ENCODE peak calls at places on chromosomes 5 and 9, in five cellular contexts. K, Q, E, F and C are unnamed samples.

GRCh38 chr5:145521066-145521465 is 314.1 kb downstream of the PRELID2 start:
- DNase-seq in Q (no peak), E (no peak), F (no peak), K (no peak), C (no peak)

GRCh38 chr5:6716634-6717149 is 3.5 kb downstream of the TENT4A start:
- DNase-seq in E (no peak), K (no peak), Q (no peak), F (no peak), C (no peak)

GRCh38 chr9:126494746-126495145 is 119.0 kb upstream of the LMX1B start:
- DNase-seq in K (no peak), E (no peak), F (no peak), Q (no peak), C (no peak)

GRCh38 chr5:54450542-54450941 is 5.0 kb upstream of the HSPB3 start:
- DNase-seq in E (no peak), Q (no peak), K (no peak), F (no peak), C (no peak)

GRCh38 chr5:54719384-54720306 is 202.1 kb downstream of the SNX18 start:
- DNase-seq in F (no peak), E (no peak), Q (no peak), K (peak; percentile 43), C (no peak)

GRCh38 chr5:145943674-145944121 is 7.3 kb downstream of the SH3RF2 start:
- DNase-seq in F (no peak), Q (no peak), E (no peak), K (no peak), C (no peak)

GRCh38 chr9:98935064-98935463 is 8.6 kb upstream of the COL15A1 start:
- DNase-seq in E (no peak), K (no peak), Q (no peak), F (no peak), C (no peak)

GRCh38 chr9:92517046-92517445 is 18.7 kb downstream of the ECM2 start:
- DNase-seq in E (no peak), F (no peak), Q (no peak), K (no peak), C (no peak)

GRCh38 chr5:151028717-151029116 is 8.3 kb downstream of the GPX3 start:
- DNase-seq in E (no peak), F (no peak), K (peak; percentile 84), Q (no peak), C (no peak)

GRCh38 chr9:87683751-87684626 is 41.9 kb upstream of the CTSL start:
- DNase-seq in F (no peak), Q (no peak), K (no peak), E (no peak), C (no peak)

GRCh38 chr9:124010665-124011321 is 775 bp upstream of the LHX2 start:
- DNase-seq in F (no peak), E (no peak), Q (no peak), K (no peak), C (no peak)

GRCh38 chr5:117736693-117737092 is 1162.1 kb upstream of the SEMA6A start:
- DNase-seq in Q (no peak), E (no peak), F (no peak), K (no peak), C (no peak)

GRCh38 chr9:82168585-82168984 is 180.0 kb downstream of the SPATA31D1 start:
- DNase-seq in E (no peak), F (no peak), K (no peak), Q (no peak), C (no peak)

GRCh38 chr5:56693220-56693579 is 122.1 kb upstream of the MAP3K1 start:
- DNase-seq in K (no peak), Q (no peak), E (no peak), F (no peak), C (no peak)

GRCh38 chr5:111948078-111948477 is 191.1 kb upstream of the NREP start:
- DNase-seq in K (no peak), Q (no peak), E (no peak), F (no peak), C (no peak)

GRCh38 chr9:84187090-84187489 is 153.5 kb downstream of the SLC28A3 start:
- DNase-seq in E (no peak), K (no peak), Q (no peak), F (no peak), C (no peak)

GRCh38 chr5:13595978-13596377 is 348.5 kb downstream of the DNAH5 start:
- DNase-seq in Q (no peak), F (no peak), K (no peak), E (no peak), C (no peak)

GRCh38 chr9:112135706-112136105 is 39.4 kb downstream of the SUSD1 start:
- DNase-seq in F (no peak), E (no peak), Q (no peak), K (no peak), C (no peak)

GRCh38 chr5:132471944-132472343 is 18.6 kb downstream of the IRF1 start:
- DNase-seq in F (no peak), Q (peak; percentile 11), E (no peak), K (no peak), C (no peak)

GRCh38 chr5:55578771-55579170 is 44.0 kb upstream of the PLPP1 start:
- DNase-seq in E (no peak), F (no peak), K (no peak), Q (no peak), C (no peak)

GRCh38 chr5:154595662-154596061 is 117.6 kb upstream of the HAND1 start:
- DNase-seq in Q (no peak), E (no peak), K (no peak), F (no peak), C (no peak)

GRCh38 chr9:36092014-36092413 is 44.5 kb upstream of the GLIPR2 start:
- DNase-seq in E (no peak), K (no peak), Q (no peak), F (no peak), C (no peak)

GRCh38 chr9:107732781-107733529 is 243.4 kb upstream of the KLF4 start:
- DNase-seq in K (peak; percentile 70), E (no peak), F (no peak), Q (peak; percentile 54), C (no peak)

GRCh38 chr5:157535042-157535865 is 40.3 kb downstream of the ADAM19 start:
- DNase-seq in K (no peak), E (no peak), F (no peak), Q (peak; percentile 63), C (no peak)

GRCh38 chr5:153159611-153160010 is 330.9 kb upstream of the GRIA1 start:
- DNase-seq in F (no peak), E (no peak), K (no peak), Q (no peak), C (no peak)

GRCh38 chr9:116639251-116639741 is 47.8 kb upstream of the TRIM32 start:
- DNase-seq in Q (no peak), K (no peak), F (no peak), E (no peak), C (no peak)

GRCh38 chr5:135203593-135204036 is 169.6 kb upstream of the PITX1 start:
- DNase-seq in Q (no peak), F (no peak), K (no peak), E (no peak), C (no peak)

GRCh38 chr5:32229586-32229985 is 55.5 kb upstream of the GOLPH3 start:
- DNase-seq in F (no peak), E (no peak), K (no peak), Q (no peak), C (no peak)

GRCh38 chr5:32222723-32223470 is 48.8 kb upstream of the GOLPH3 start:
- DNase-seq in F (no peak), Q (no peak), K (no peak), E (no peak), C (no peak)

GRCh38 chr5:32225445-32225844 is 51.3 kb upstream of the GOLPH3 start:
- DNase-seq in K (peak; percentile 60), F (no peak), E (no peak), Q (peak; percentile 37), C (no peak)

GRCh38 chr5:32228816-32229215 is 54.7 kb upstream of the GOLPH3 start:
- DNase-seq in E (no peak), K (no peak), Q (no peak), F (no peak), C (no peak)

DNA sequence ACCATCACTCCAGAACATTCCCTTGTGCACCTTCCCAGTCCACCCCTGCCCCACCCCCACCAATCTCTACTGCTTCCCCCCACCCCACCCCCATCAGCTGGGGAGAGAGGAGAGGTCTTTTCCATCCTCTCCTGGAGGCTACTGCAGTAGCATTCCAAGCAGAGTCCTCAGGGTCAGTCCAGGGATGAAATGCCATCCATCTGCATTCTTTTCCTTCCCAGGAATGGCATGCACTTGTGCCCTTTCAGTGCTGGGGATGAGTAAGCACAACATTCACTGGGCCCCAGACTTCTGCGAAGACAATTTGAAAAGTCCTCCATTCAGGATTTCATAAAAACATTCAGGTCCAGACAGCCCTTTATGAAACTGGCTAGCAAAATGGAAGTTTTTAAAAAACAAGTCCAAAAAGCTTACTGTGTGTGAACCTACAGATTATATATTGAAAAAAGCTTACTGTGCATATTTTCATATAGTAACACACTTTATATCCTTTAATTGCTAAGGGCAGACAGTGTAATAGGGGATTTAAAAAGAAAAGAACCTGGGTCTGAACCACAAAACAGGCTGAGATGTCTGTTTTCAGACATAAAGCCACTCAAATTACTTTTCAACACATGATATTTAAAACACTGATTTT is 50.0 kb upstream of the GOLPH3 start:
- DNase-seq in K (no peak), Q (no peak), F (no peak), E (no peak), C (no peak)
- H3K27ac ChIP-seq in K (peak overlapping the region; percentile 8), Q (no peak overlapping the region), F (no peak overlapping the region), E (peak overlapping the region; percentile 10), C (no peak overlapping the region)

GRCh38 chr5:119404033-119404432 is 48.2 kb downstream of the TNFAIP8 start:
- DNase-seq in Q (no peak), F (no peak), K (no peak), E (no peak), C (no peak)

GRCh38 chr5:119402555-119402954 is 46.7 kb downstream of the TNFAIP8 start:
- DNase-seq in Q (no peak), K (no peak), F (no peak), E (no peak), C (no peak)

GRCh38 chr5:119405444-119405843 is 46.9 kb upstream of the HSD17B4 start:
- DNase-seq in Q (no peak), E (no peak), K (no peak), F (no peak), C (no peak)

GRCh38 chr5:119409235-119409815 is 43.0 kb upstream of the HSD17B4 start:
- DNase-seq in K (no peak), F (no peak), Q (no peak), E (no peak), C (no peak)

DNA sequence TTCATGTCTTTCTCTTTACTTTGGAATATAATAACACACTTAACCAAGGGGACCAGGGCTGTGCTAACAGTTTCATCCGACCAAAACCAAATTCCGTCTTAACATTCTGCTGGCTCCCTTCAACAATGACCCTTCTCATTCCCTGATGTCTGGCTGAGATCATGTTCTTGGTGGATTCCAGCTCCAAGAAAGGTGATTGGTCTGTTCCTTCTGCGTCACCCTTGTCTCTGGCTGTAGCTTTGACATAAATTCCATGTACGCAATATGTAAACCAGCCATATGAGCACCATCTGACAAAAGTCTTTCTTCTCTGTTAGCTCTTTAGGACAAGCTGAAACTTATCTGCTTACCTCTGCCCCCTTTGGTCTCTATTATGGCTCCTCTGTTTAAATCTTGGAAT is 45.7 kb upstream of the HSD17B4 start:
- DNase-seq in K (no peak), F (no peak), E (no peak), Q (no peak), C (no peak)
- H3K27ac ChIP-seq in K (no peak overlapping the region), F (no peak overlapping the region), E (no peak overlapping the region), Q (no peak overlapping the region), C (no peak overlapping the region)

GRCh38 chr9:127812936-127813675 is 10.4 kb downstream of the FPGS start:
- DNase-seq in Q (no peak), E (no peak), K (no peak), F (no peak), C (no peak)
- H3K27ac ChIP-seq in Q (no peak overlapping the region), E (peak overlapping the region; percentile 18), K (peak overlapping the region; percentile 53), F (no peak overlapping the region), C (no peak overlapping the region)

GRCh38 chr9:136092741-136093140 is 2.3 kb downstream of the NACC2 start:
- DNase-seq in E (no peak), F (no peak), K (no peak), Q (no peak), C (no peak)
- H3K27ac ChIP-seq in E (peak overlapping the region; percentile 96), F (no peak overlapping the region), K (peak overlapping the region; percentile 92), Q (peak overlapping the region; percentile 93), C (peak overlapping the region; percentile 74)